ENCODE peak calls at places on chromosomes 2 and 18, in seven cellular contexts. One of them, this sample, is unnamed.

GRCh38 chr2:234632527-234633391 is 135.9 kb upstream of the ARL4C start:
- DNase-seq in H9: peak
- DNase-seq in IMR-90: peak
- DNase-seq in mesendoderm: no peak
- DNase-seq in trophoblast cell: peak
- DNase-seq in H1: no peak
- DNase-seq in mesenchymal stem cell: peak
- DNase-seq in this sample: no peak

GRCh38 chr18:3660719-3661118 is 210.7 kb downstream of the TGIF1 start:
- DNase-seq in H9: no peak
- DNase-seq in IMR-90: no peak
- DNase-seq in mesendoderm: no peak
- DNase-seq in trophoblast cell: no peak
- DNase-seq in H1: no peak
- DNase-seq in mesenchymal stem cell: no peak
- DNase-seq in this sample: no peak

GRCh38 chr2:2189112-2189398 is 142.0 kb downstream of the MYT1L start:
- DNase-seq in H9: no peak
- DNase-seq in IMR-90: no peak
- DNase-seq in mesendoderm: no peak
- DNase-seq in trophoblast cell: no peak
- DNase-seq in H1: no peak
- DNase-seq in mesenchymal stem cell: no peak
- DNase-seq in this sample: no peak

GRCh38 chr18:52677991-52678390 is 338.0 kb downstream of the DCC start:
- DNase-seq in H9: no peak
- DNase-seq in IMR-90: no peak
- DNase-seq in mesendoderm: no peak
- DNase-seq in trophoblast cell: no peak
- DNase-seq in H1: no peak
- DNase-seq in mesenchymal stem cell: no peak
- DNase-seq in this sample: no peak

GRCh38 chr2:237319887-237320286 is 94.1 kb downstream of the COL6A3 start:
- DNase-seq in H9: no peak
- DNase-seq in IMR-90: no peak
- DNase-seq in mesendoderm: no peak
- DNase-seq in trophoblast cell: no peak
- DNase-seq in H1: no peak
- DNase-seq in mesenchymal stem cell: no peak
- DNase-seq in this sample: no peak

GRCh38 chr2:222054813-222055212 is 244.0 kb downstream of the PAX3 start:
- DNase-seq in H9: no peak
- DNase-seq in IMR-90: no peak
- DNase-seq in mesendoderm: no peak
- DNase-seq in trophoblast cell: no peak
- DNase-seq in H1: no peak
- DNase-seq in mesenchymal stem cell: no peak
- DNase-seq in this sample: no peak

GRCh38 chr2:126970583-126970982 is 71.9 kb downstream of the TEX51 start:
- DNase-seq in H9: peak
- DNase-seq in IMR-90: no peak
- DNase-seq in mesendoderm: peak
- DNase-seq in trophoblast cell: no peak
- DNase-seq in H1: no peak
- DNase-seq in mesenchymal stem cell: no peak
- DNase-seq in this sample: no peak

GRCh38 chr2:229752970-229753729 is 38.8 kb upstream of the DNER start:
- DNase-seq in H9: no peak
- DNase-seq in IMR-90: no peak
- DNase-seq in mesendoderm: no peak
- DNase-seq in trophoblast cell: no peak
- DNase-seq in H1: no peak
- DNase-seq in mesenchymal stem cell: no peak
- DNase-seq in this sample: no peak

GRCh38 chr2:217520361-217521010 is 482.3 kb downstream of the TNS1 start:
- DNase-seq in H9: no peak
- DNase-seq in IMR-90: no peak
- DNase-seq in mesendoderm: no peak
- DNase-seq in trophoblast cell: peak
- DNase-seq in H1: no peak
- DNase-seq in mesenchymal stem cell: no peak
- DNase-seq in this sample: no peak

GRCh38 chr2:96923810-96924774 is 54.2 kb upstream of the SEMA4C start:
- DNase-seq in H9: no peak
- DNase-seq in IMR-90: no peak
- DNase-seq in mesendoderm: no peak
- DNase-seq in trophoblast cell: no peak
- DNase-seq in H1: no peak
- DNase-seq in mesenchymal stem cell: no peak
- DNase-seq in this sample: no peak

GRCh38 chr18:34339155-34339554 is 114.4 kb upstream of the NOL4 start:
- DNase-seq in H9: no peak
- DNase-seq in IMR-90: no peak
- DNase-seq in mesendoderm: no peak
- DNase-seq in trophoblast cell: no peak
- DNase-seq in H1: no peak
- DNase-seq in mesenchymal stem cell: no peak
- DNase-seq in this sample: no peak

DNA sequence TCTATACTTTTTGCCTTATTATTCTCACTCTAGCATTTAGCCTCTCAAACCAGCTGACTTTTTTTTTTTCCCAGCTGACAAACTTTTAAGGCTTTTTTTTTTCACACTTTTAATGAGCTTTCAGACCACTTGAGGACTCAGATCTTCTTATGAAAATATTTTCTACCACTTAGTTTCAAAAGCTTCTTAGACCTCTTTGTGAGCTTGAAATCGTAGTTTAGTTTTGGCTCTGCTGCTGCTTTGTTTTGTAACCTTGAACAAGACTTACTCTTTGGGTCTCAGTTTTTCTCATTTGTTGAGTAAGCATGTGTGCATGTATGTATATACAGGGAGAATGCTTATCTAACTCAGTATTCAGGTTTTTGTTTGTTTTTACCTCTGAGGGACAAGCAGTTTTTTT is 3.5 kb downstream of the NBEAL1 start:
- DNase-seq in H9: no peak
- DNase-seq in IMR-90: peak
- DNase-seq in mesendoderm: no peak
- DNase-seq in trophoblast cell: no peak
- DNase-seq in H1: no peak
- DNase-seq in mesenchymal stem cell: peak
- DNase-seq in this sample: no peak
- H2AK5ac ChIP-seq in H9: no peak
- H2AK5ac ChIP-seq in IMR-90: no peak
- H2AK5ac ChIP-seq in mesendoderm: no peak
- H2AK5ac ChIP-seq in trophoblast cell: no peak
- H2AK5ac ChIP-seq in H1: no peak
- H2AK5ac ChIP-seq in mesenchymal stem cell: no peak
- H2AK5ac ChIP-seq in this sample: no peak

GRCh38 chr2:196331816-196332215 is 160.4 kb upstream of the STK17B start:
- DNase-seq in H9: no peak
- DNase-seq in IMR-90: peak
- DNase-seq in mesendoderm: no peak
- DNase-seq in trophoblast cell: no peak
- DNase-seq in H1: no peak
- DNase-seq in mesenchymal stem cell: peak
- DNase-seq in this sample: no peak
- H3K4ac ChIP-seq in H9: no peak
- H3K4ac ChIP-seq in IMR-90: peak
- H3K4ac ChIP-seq in mesendoderm: no peak
- H3K4ac ChIP-seq in trophoblast cell: no peak
- H3K4ac ChIP-seq in H1: no peak
- H3K4ac ChIP-seq in mesenchymal stem cell: no peak
- H3K4ac ChIP-seq in this sample: no peak

GRCh38 chr2:172085460-172086159 is at the start of gene DLX1:
- DNase-seq in H9: peak
- DNase-seq in IMR-90: no peak
- DNase-seq in mesendoderm: no peak
- DNase-seq in trophoblast cell: no peak
- DNase-seq in H1: no peak
- DNase-seq in mesenchymal stem cell: no peak
- DNase-seq in this sample: no peak

GRCh38 chr2:172083725-172084483 is 1.4 kb upstream of the DLX1 start:
- DNase-seq in H9: no peak
- DNase-seq in IMR-90: no peak
- DNase-seq in mesendoderm: no peak
- DNase-seq in trophoblast cell: no peak
- DNase-seq in H1: no peak
- DNase-seq in mesenchymal stem cell: peak
- DNase-seq in this sample: peak

GRCh38 chr2:172084484-172084733 is 898 bp upstream of the DLX1 start:
- DNase-seq in H9: no peak
- DNase-seq in IMR-90: no peak
- DNase-seq in mesendoderm: peak
- DNase-seq in trophoblast cell: no peak
- DNase-seq in H1: no peak
- DNase-seq in mesenchymal stem cell: no peak
- DNase-seq in this sample: no peak

GRCh38 chr2:172086349-172087190 is 1.3 kb downstream of the DLX1 start:
- DNase-seq in H9: peak
- DNase-seq in IMR-90: no peak
- DNase-seq in mesendoderm: peak
- DNase-seq in trophoblast cell: no peak
- DNase-seq in H1: no peak
- DNase-seq in mesenchymal stem cell: no peak
- DNase-seq in this sample: peak

GRCh38 chr2:172084734-172085459 is 410 bp upstream of the DLX1 start:
- DNase-seq in H9: peak
- DNase-seq in IMR-90: peak
- DNase-seq in mesendoderm: peak
- DNase-seq in trophoblast cell: peak
- DNase-seq in H1: no peak
- DNase-seq in mesenchymal stem cell: peak
- DNase-seq in this sample: peak
- H2AK5ac ChIP-seq in H9: no peak
- H2AK5ac ChIP-seq in IMR-90: no peak
- H2AK5ac ChIP-seq in mesendoderm: no peak
- H2AK5ac ChIP-seq in trophoblast cell: no peak
- H2AK5ac ChIP-seq in H1: no peak
- H2AK5ac ChIP-seq in mesenchymal stem cell: no peak
- H2AK5ac ChIP-seq in this sample: no peak

GRCh38 chr2:171403181-171403580 is 30.6 kb downstream of the METTL8 start:
- DNase-seq in H9: no peak
- DNase-seq in IMR-90: peak
- DNase-seq in mesendoderm: no peak
- DNase-seq in trophoblast cell: no peak
- DNase-seq in H1: no peak
- DNase-seq in mesenchymal stem cell: no peak
- DNase-seq in this sample: no peak
- H3K4ac ChIP-seq in H9: no peak
- H3K4ac ChIP-seq in IMR-90: no peak
- H3K4ac ChIP-seq in mesendoderm: no peak
- H3K4ac ChIP-seq in trophoblast cell: no peak
- H3K4ac ChIP-seq in H1: no peak
- H3K4ac ChIP-seq in mesenchymal stem cell: no peak
- H3K4ac ChIP-seq in this sample: no peak

GRCh38 chr18:27794527-27794926 is 382.4 kb downstream of the CDH2 start:
- DNase-seq in H9: no peak
- DNase-seq in IMR-90: no peak
- DNase-seq in mesendoderm: no peak
- DNase-seq in trophoblast cell: no peak
- DNase-seq in H1: no peak
- DNase-seq in mesenchymal stem cell: no peak
- DNase-seq in this sample: no peak

GRCh38 chr18:27797484-27797883 is 379.4 kb downstream of the CDH2 start:
- DNase-seq in H9: no peak
- DNase-seq in IMR-90: no peak
- DNase-seq in mesendoderm: no peak
- DNase-seq in trophoblast cell: no peak
- DNase-seq in H1: no peak
- DNase-seq in mesenchymal stem cell: peak
- DNase-seq in this sample: no peak

GRCh38 chr18:27787543-27787942 is 389.4 kb downstream of the CDH2 start:
- DNase-seq in H9: no peak
- DNase-seq in IMR-90: no peak
- DNase-seq in mesendoderm: no peak
- DNase-seq in trophoblast cell: no peak
- DNase-seq in H1: no peak
- DNase-seq in mesenchymal stem cell: no peak
- DNase-seq in this sample: no peak

GRCh38 chr18:27789406-27789805 is 387.5 kb downstream of the CDH2 start:
- DNase-seq in H9: no peak
- DNase-seq in IMR-90: no peak
- DNase-seq in mesendoderm: no peak
- DNase-seq in trophoblast cell: no peak
- DNase-seq in H1: no peak
- DNase-seq in mesenchymal stem cell: no peak
- DNase-seq in this sample: no peak

DNA sequence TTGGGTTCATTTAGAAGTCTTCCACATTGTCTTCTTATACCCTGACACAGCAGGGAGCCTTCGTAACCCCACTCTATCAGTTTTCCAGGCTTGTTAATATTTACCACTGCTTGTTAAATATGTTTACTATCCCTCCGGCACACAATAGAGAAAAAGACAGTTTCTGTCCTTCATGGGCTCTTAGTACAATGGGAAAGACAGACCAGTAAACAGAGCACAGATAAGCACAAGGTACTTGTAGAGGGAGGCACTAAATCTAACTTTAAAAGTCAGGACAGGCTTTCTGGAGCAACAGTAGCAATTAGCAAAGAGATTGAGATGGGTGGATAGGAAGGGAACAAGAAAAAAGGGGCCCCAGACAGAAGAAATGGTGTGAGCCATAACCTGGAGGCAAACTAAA is 383.9 kb downstream of the CDH2 start:
- DNase-seq in H9: no peak
- DNase-seq in IMR-90: no peak
- DNase-seq in mesendoderm: peak
- DNase-seq in trophoblast cell: no peak
- DNase-seq in H1: no peak
- DNase-seq in mesenchymal stem cell: no peak
- DNase-seq in this sample: no peak
- H2AK5ac ChIP-seq in H9: no peak
- H2AK5ac ChIP-seq in IMR-90: no peak
- H2AK5ac ChIP-seq in mesendoderm: no peak
- H2AK5ac ChIP-seq in trophoblast cell: no peak
- H2AK5ac ChIP-seq in H1: no peak
- H2AK5ac ChIP-seq in mesenchymal stem cell: no peak
- H2AK5ac ChIP-seq in this sample: no peak

This sample was measured in neuronal stem cell.